ENCODE peak calls at places on chromosome 18, in nine cellular contexts. J is aorta, W is adipocyte, I is fibroblast of villous mesenchyme, V is caudate nucleus, C is AG04450, D is NT2/D1, S is frontal cortex, A is HTR-8/SVneo. P is an unnamed sample.

GRCh38 chr18:26970637-26971036 is 105.1 kb upstream of the AQP4 start:
- DNase-seq in C (no peak), W (no peak), V (no peak), I (no peak), A (no peak), S (no peak), D (no peak), J (no peak), P (no peak)

GRCh38 chr18:21740474-21740723 is 193 bp upstream of the MIB1 start:
- DNase-seq in C (no peak), W (peak; percentile 99), D (no peak), I (peak; percentile 97), J (peak; percentile 99), S (peak; percentile 91), A (peak; percentile 93), V (no peak), P (no peak)

GRCh38 chr18:72041313-72042032 is 502.7 kb downstream of the CBLN2 start:
- DNase-seq in I (no peak), S (no peak), D (no peak), V (no peak), A (no peak), W (no peak), C (no peak), J (no peak), P (no peak)

GRCh38 chr18:24321071-24321470 is 76.6 kb downstream of the OSBPL1A start:
- DNase-seq in V (no peak), I (peak; percentile 55), A (no peak), D (no peak), C (no peak), J (no peak), W (no peak), S (no peak), P (no peak)

GRCh38 chr18:37566479-37567060 is 972 bp upstream of the CELF4 start:
- DNase-seq in I (no peak), V (peak; percentile 59), S (no peak), A (no peak), J (no peak), W (peak; percentile 25), C (no peak), D (no peak), P (no peak)

GRCh38 chr18:23990474-23991410 is 23.8 kb upstream of the TTC39C start:
- DNase-seq in A (no peak), C (no peak), J (no peak), D (no peak), V (no peak), I (peak; percentile 73), W (peak; percentile 31), S (no peak), P (no peak)

GRCh38 chr18:11553098-11553940 is 56.1 kb upstream of the SLC35G4 start:
- DNase-seq in C (peak; percentile 23), D (peak; percentile 36), I (peak; percentile 37), J (no peak), W (peak; percentile 81), V (no peak), S (peak; percentile 55), A (peak; percentile 69), P (no peak)

GRCh38 chr18:37249895-37250618 is 315.5 kb downstream of the CELF4 start:
- DNase-seq in S (no peak), V (no peak), C (no peak), J (no peak), I (no peak), W (no peak), D (no peak), A (no peak), P (peak; percentile 62)

GRCh38 chr18:76358774-76359173 is 136.3 kb downstream of the ZNF516 start:
- DNase-seq in W (no peak), S (no peak), I (no peak), A (no peak), D (no peak), V (no peak), C (no peak), J (no peak), P (no peak)

GRCh38 chr18:73962251-73962650 is 185.4 kb downstream of the FBXO15 start:
- DNase-seq in J (no peak), V (no peak), W (peak; percentile 15), D (no peak), I (peak; percentile 33), A (no peak), C (peak; percentile 51), S (no peak), P (no peak)

GRCh38 chr18:22433960-22434359 is 16.2 kb upstream of the CTAGE1 start:
- DNase-seq in S (no peak), A (no peak), V (no peak), D (no peak), J (no peak), C (no peak), W (peak; percentile 27), I (peak; percentile 58), P (no peak)

GRCh38 chr18:55069497-55069896 is 110.2 kb upstream of the CCDC68 start:
- DNase-seq in S (no peak), V (no peak), A (no peak), W (no peak), C (no peak), J (no peak), I (no peak), D (no peak), P (no peak)

GRCh38 chr18:500230-500555 is 308 bp downstream of the COLEC12 start:
- DNase-seq in A (no peak), S (no peak), D (no peak), W (no peak), I (no peak), J (no peak), V (no peak), C (no peak), P (no peak)

GRCh38 chr18:58221060-58221725 is 177.2 kb downstream of the NEDD4L start:
- DNase-seq in S (no peak), I (peak; percentile 48), V (no peak), D (no peak), J (no peak), C (no peak), W (peak; percentile 67), A (peak; percentile 75), P (no peak)